ENCODE peak calls at places on chromosomes 7 and 10, in six cellular contexts. H, C, I, Z, E and J are unnamed samples. For H3K4me1, the result is how much of the 10 kb centered on the place peaks cover.

GRCh38 chr10:1402821-1403507 is 334.4 kb downstream of the ADARB2 start:
- DNase-seq in H (no peak), C (no peak), I (no peak), Z (no peak), E (no peak), J (no peak)

GRCh38 chr7:113175525-113176097 is 57.3 kb upstream of the SMIM30 start:
- DNase-seq in H (no peak), C (no peak), I (no peak), Z (no peak), E (peak), J (no peak)

GRCh38 chr10:60163786-60164185 is 225.9 kb downstream of the ANK3 start:
- DNase-seq in H (no peak), C (no peak), I (no peak), Z (no peak), E (no peak), J (no peak)

GRCh38 chr10:89659185-89660131 is 14.4 kb upstream of the PANK1 start:
- DNase-seq in H (no peak), C (no peak), I (no peak), Z (no peak), E (peak), J (no peak)

GRCh38 chr10:57362811-57363210 is 904.9 kb downstream of the IPMK start:
- DNase-seq in H (no peak), C (no peak), I (no peak), Z (no peak), E (no peak), J (no peak)

GRCh38 chr7:66930341-66930740 is 9.3 kb downstream of the TMEM248 start:
- DNase-seq in H (no peak), C (no peak), I (no peak), Z (no peak), E (peak), J (no peak)

GRCh38 chr10:71964669-71965515 is 697 bp downstream of the CHST3 start:
- DNase-seq in H (peak), C (peak), I (peak), Z (no peak), E (peak), J (peak)

GRCh38 chr10:101007915-101008822 is 8.6 kb downstream of the LZTS2 start:
- DNase-seq in H (no peak), C (no peak), I (peak), Z (no peak), E (no peak), J (no peak)

GRCh38 chr7:47331179-47331565 is 250.7 kb downstream of the TNS3 start:
- DNase-seq in H (no peak), C (peak), I (no peak), Z (no peak), E (no peak), J (no peak)

GRCh38 chr10:94183666-94184264 is 179.0 kb downstream of the NOC3L start:
- DNase-seq in H (no peak), C (no peak), I (no peak), Z (no peak), E (peak), J (no peak)

GRCh38 chr10:58782876-58783859 is 270.5 kb downstream of the BICC1 start:
- DNase-seq in H (peak), C (no peak), I (no peak), Z (no peak), E (peak), J (peak)

GRCh38 chr7:150924256-150924851 is 53.8 kb downstream of the KCNH2 start:
- DNase-seq in H (no peak), C (no peak), I (no peak), Z (no peak), E (no peak), J (no peak)

GRCh38 chr7:131604841-131605279 is 48.4 kb upstream of the PODXL start:
- DNase-seq in H (no peak), C (no peak), I (no peak), Z (no peak), E (peak), J (no peak)

GRCh38 chr10:124068929-124069328 is 24.5 kb downstream of the CHST15 start:
- DNase-seq in H (no peak), C (no peak), I (no peak), Z (no peak), E (no peak), J (no peak)

GRCh38 chr10:75967491-75967890 is 536.1 kb downstream of the LRMDA start:
- DNase-seq in H (no peak), C (no peak), I (no peak), Z (no peak), E (no peak), J (no peak)

GRCh38 chr10:126839094-126839761 is 66.0 kb upstream of the DOCK1 start:
- DNase-seq in H (no peak), C (no peak), I (no peak), Z (no peak), E (no peak), J (no peak)

GRCh38 chr7:41134242-41134872 is 568.5 kb downstream of the INHBA start:
- DNase-seq in H (no peak), C (no peak), I (no peak), Z (no peak), E (no peak), J (no peak)

GRCh38 chr7:36287371-36288241 is 102.1 kb upstream of the ANLN start:
- DNase-seq in H (no peak), C (no peak), I (no peak), Z (peak), E (no peak), J (peak)
- H3K4me1 ChIP-seq in H (under half), C (under half), I (under half), Z (half or more), E (under half), J (half or more)

GRCh38 chr10:51896849-51897248 is 197.5 kb upstream of the CSTF2T start:
- DNase-seq in H (no peak), C (no peak), I (no peak), Z (no peak), E (peak), J (no peak)
- H3K27ac ChIP-seq in H (no peak), C (no peak), I (peak), Z (no peak), E (no peak), J (no peak)

DNA sequence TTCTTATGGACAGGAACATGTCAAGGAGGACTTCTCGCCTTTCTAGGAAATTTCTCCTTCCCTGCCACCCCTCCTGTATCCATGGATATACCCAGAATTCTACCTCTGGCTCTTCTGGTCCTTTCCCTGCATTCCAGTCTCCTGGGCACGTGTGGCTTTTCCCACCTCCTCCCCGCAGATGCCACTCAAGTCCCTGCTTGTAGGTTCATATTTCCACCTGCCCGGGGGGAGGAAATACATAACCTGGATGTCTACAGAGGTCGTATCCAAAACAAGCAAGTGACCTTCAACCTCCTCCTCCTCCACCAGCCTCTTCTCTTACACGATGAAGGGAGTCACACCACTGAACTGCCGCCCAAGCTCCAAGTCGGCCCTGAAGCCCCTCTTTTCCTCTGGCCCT is 20.7 kb downstream of the FGFR2 start:
- DNase-seq in H (no peak), C (no peak), I (no peak), Z (no peak), E (no peak), J (no peak)
- H3K4me1 ChIP-seq in H (under half), C (under half), I (under half), Z (under half), E (half or more), J (under half)

GRCh38 chr7:155205368-155206285 is 92.1 kb upstream of the INSIG1 start:
- DNase-seq in H (peak), C (peak), I (peak), Z (peak), E (peak), J (peak)
- H3K27ac ChIP-seq in H (peak), C (peak), I (peak), Z (peak), E (no peak), J (peak)

DNA sequence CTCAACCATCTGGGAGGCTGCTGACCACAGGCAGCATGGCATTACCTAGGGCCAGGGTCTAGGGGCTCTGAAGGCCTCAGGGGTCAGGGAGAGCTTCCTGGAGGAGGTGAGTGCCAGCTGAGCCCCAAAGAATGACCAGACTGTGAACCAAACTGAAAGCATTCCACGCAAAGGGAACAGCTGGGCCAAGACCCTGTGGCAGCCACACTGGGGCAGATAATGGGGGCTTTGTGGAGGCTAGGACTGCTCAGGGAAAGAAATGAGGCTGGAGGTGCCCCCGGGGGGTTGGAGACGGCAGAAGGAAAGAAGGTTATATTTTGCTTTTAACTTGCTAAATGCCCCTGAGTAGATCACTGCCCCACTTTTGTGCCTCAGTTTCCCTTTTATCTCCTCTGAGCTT is 57.6 kb downstream of the ZMIZ1 start:
- DNase-seq in H (no peak), C (no peak), I (no peak), Z (no peak), E (no peak), J (no peak)
- H3K4me1 ChIP-seq in H (under half), C (half or more), I (half or more), Z (under half), E (under half), J (half or more)

DNA sequence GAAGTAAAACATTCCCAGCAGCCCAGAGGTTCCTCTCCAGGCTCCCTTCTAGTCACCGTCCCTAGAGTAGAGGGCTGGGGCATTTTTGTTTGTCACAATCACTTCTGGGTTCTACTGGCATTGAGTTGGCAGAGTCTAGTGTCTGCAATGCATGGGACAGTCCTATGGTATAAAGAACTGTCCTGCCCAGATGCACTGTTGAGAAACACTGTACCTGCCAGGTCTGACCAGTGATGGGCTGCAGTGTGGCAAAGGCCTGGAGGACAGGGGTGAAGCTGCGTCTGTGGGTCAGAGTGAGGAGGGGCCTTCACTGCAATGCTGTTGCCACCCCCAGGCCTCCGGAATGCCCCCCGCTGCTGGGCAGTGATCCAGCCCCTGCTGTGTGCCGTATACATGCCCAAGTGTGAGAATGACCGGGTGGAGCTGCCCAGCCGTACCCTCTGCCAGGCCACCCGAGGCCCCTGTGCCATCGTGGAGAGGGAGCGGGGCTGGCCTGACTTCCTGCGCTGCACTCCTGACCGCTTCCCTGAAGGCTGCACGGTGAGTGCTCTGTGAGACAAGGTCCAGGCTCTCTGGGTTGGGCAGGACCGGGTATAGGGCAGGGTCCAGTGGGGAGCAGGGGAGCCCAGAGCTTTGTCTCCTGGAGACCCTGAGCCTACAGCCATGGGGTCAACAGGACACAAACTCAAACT is 14.8 kb downstream of the SMO start:
- DNase-seq in H (no peak), C (no peak), I (no peak), Z (no peak), E (no peak), J (no peak)
- H3K27ac ChIP-seq in H (no peak), C (no peak), I (no peak), Z (no peak), E (no peak), J (no peak)

GRCh38 chr10:77563638-77564270 is 73.9 kb downstream of the KCNMA1 start:
- DNase-seq in H (no peak), C (no peak), I (no peak), Z (no peak), E (no peak), J (no peak)

GRCh38 chr10:77556990-77557601 is 80.5 kb downstream of the KCNMA1 start:
- DNase-seq in H (no peak), C (no peak), I (no peak), Z (no peak), E (no peak), J (no peak)

GRCh38 chr10:77560471-77560870 is 77.1 kb downstream of the KCNMA1 start:
- DNase-seq in H (no peak), C (no peak), I (no peak), Z (no peak), E (no peak), J (no peak)

GRCh38 chr10:77562742-77563141 is 74.9 kb downstream of the KCNMA1 start:
- DNase-seq in H (no peak), C (no peak), I (no peak), Z (no peak), E (no peak), J (no peak)

DNA sequence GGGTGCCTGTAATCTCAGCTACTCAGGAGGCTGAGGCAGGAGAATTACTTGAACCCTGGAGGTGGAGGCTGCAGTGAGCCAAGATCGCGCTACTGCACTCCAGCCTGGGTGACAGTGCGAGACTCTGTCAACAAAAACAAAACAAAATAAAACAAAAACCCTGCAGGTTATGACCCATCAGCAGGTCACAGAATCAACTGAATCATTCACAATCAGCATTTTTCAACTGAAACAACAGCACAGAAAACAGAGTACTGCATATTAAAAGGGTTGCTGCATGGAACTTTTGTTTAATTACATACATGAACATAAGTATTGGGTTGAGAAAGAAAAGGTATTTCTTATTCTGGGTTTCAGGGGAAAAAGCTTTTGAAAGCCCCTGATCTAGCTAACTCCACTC is 77.6 kb downstream of the KCNMA1 start:
- DNase-seq in H (no peak), C (no peak), I (no peak), Z (no peak), E (no peak), J (no peak)
- H3K4me1 ChIP-seq in H (under half), C (under half), I (under half), Z (under half), E (under half), J (under half)